ENCODE peak calls at places on chromosomes 1 and 21, in nine cellular contexts. One of them, this sample, is unnamed.

GRCh38 chr1:65069186-65069585 is 78.8 kb upstream of the AK4 start:
- DNase-seq in sigmoid colon: no peak
- DNase-seq in NCI-H82: no peak
- DNase-seq in effector memory CD8-positive, alpha-beta T cell: no peak
- DNase-seq in BJ: no peak
- DNase-seq in COR-L47: no peak
- DNase-seq in A549: no peak
- DNase-seq in ACHN: no peak
- DNase-seq in GM10248: no peak
- DNase-seq in this sample: no peak

GRCh38 chr1:81052162-81052561 is 748.6 kb upstream of the ADGRL2 start:
- DNase-seq in NCI-H82: peak
- DNase-seq in BJ: no peak
- DNase-seq in A549: no peak
- DNase-seq in COR-L47: no peak
- DNase-seq in sigmoid colon: no peak
- DNase-seq in GM10248: no peak
- DNase-seq in effector memory CD8-positive, alpha-beta T cell: no peak
- DNase-seq in ACHN: no peak
- DNase-seq in this sample: no peak

GRCh38 chr21:14594967-14595366 is 48.9 kb upstream of the SAMSN1 start:
- DNase-seq in ACHN: no peak
- DNase-seq in COR-L47: no peak
- DNase-seq in BJ: no peak
- DNase-seq in effector memory CD8-positive, alpha-beta T cell: no peak
- DNase-seq in sigmoid colon: no peak
- DNase-seq in GM10248: no peak
- DNase-seq in NCI-H82: no peak
- DNase-seq in A549: no peak
- DNase-seq in this sample: no peak

GRCh38 chr21:21002137-21002536 is 3.9 kb downstream of the NCAM2 start:
- DNase-seq in effector memory CD8-positive, alpha-beta T cell: no peak
- DNase-seq in ACHN: no peak
- DNase-seq in NCI-H82: no peak
- DNase-seq in GM10248: no peak
- DNase-seq in BJ: no peak
- DNase-seq in A549: no peak
- DNase-seq in sigmoid colon: no peak
- DNase-seq in COR-L47: no peak
- DNase-seq in this sample: no peak

GRCh38 chr1:75341537-75341936 is 207.3 kb downstream of the LHX8 start:
- DNase-seq in GM10248: no peak
- DNase-seq in BJ: no peak
- DNase-seq in A549: no peak
- DNase-seq in COR-L47: no peak
- DNase-seq in ACHN: no peak
- DNase-seq in effector memory CD8-positive, alpha-beta T cell: no peak
- DNase-seq in sigmoid colon: no peak
- DNase-seq in NCI-H82: no peak
- DNase-seq in this sample: no peak

GRCh38 chr1:204479387-204480136 is 15.0 kb downstream of the PIK3C2B start:
- DNase-seq in NCI-H82: no peak
- DNase-seq in A549: no peak
- DNase-seq in GM10248: peak
- DNase-seq in effector memory CD8-positive, alpha-beta T cell: no peak
- DNase-seq in ACHN: no peak
- DNase-seq in sigmoid colon: no peak
- DNase-seq in BJ: no peak
- DNase-seq in COR-L47: no peak
- DNase-seq in this sample: no peak

GRCh38 chr1:168170552-168171508 is 7.9 kb upstream of the TIPRL start:
- DNase-seq in GM10248: no peak
- DNase-seq in A549: no peak
- DNase-seq in effector memory CD8-positive, alpha-beta T cell: no peak
- DNase-seq in ACHN: no peak
- DNase-seq in COR-L47: no peak
- DNase-seq in NCI-H82: peak
- DNase-seq in sigmoid colon: no peak
- DNase-seq in BJ: no peak
- DNase-seq in this sample: no peak

GRCh38 chr1:60865146-60865545 is 217.2 kb upstream of the NFIA start:
- DNase-seq in ACHN: no peak
- DNase-seq in sigmoid colon: no peak
- DNase-seq in A549: no peak
- DNase-seq in NCI-H82: peak
- DNase-seq in COR-L47: no peak
- DNase-seq in effector memory CD8-positive, alpha-beta T cell: no peak
- DNase-seq in GM10248: no peak
- DNase-seq in BJ: no peak
- DNase-seq in this sample: no peak

GRCh38 chr1:7617826-7618225 is 153.3 kb upstream of the VAMP3 start:
- DNase-seq in GM10248: no peak
- DNase-seq in NCI-H82: no peak
- DNase-seq in ACHN: no peak
- DNase-seq in A549: no peak
- DNase-seq in effector memory CD8-positive, alpha-beta T cell: no peak
- DNase-seq in sigmoid colon: peak
- DNase-seq in BJ: no peak
- DNase-seq in COR-L47: no peak
- DNase-seq in this sample: no peak

GRCh38 chr1:183783896-183784637 is 20.9 kb upstream of the RGL1 start:
- DNase-seq in effector memory CD8-positive, alpha-beta T cell: no peak
- DNase-seq in BJ: no peak
- DNase-seq in ACHN: no peak
- DNase-seq in sigmoid colon: peak
- DNase-seq in GM10248: no peak
- DNase-seq in NCI-H82: peak
- DNase-seq in A549: no peak
- DNase-seq in COR-L47: no peak
- DNase-seq in this sample: peak

GRCh38 chr1:229407206-229408026 is 26.5 kb downstream of the ACTA1 start:
- DNase-seq in COR-L47: no peak
- DNase-seq in GM10248: no peak
- DNase-seq in effector memory CD8-positive, alpha-beta T cell: no peak
- DNase-seq in ACHN: no peak
- DNase-seq in NCI-H82: no peak
- DNase-seq in sigmoid colon: no peak
- DNase-seq in BJ: no peak
- DNase-seq in A549: no peak
- DNase-seq in this sample: no peak

GRCh38 chr21:31186916-31187315 is 148.6 kb upstream of the KRTAP19-8 start:
- DNase-seq in GM10248: no peak
- DNase-seq in sigmoid colon: no peak
- DNase-seq in NCI-H82: no peak
- DNase-seq in A549: no peak
- DNase-seq in COR-L47: no peak
- DNase-seq in ACHN: no peak
- DNase-seq in effector memory CD8-positive, alpha-beta T cell: no peak
- DNase-seq in BJ: no peak
- DNase-seq in this sample: no peak

GRCh38 chr1:227759345-227760300 is 24.4 kb downstream of the SNAP47 start:
- DNase-seq in BJ: peak
- DNase-seq in COR-L47: no peak
- DNase-seq in ACHN: peak
- DNase-seq in effector memory CD8-positive, alpha-beta T cell: no peak
- DNase-seq in GM10248: no peak
- DNase-seq in sigmoid colon: peak
- DNase-seq in NCI-H82: no peak
- DNase-seq in A549: no peak
- DNase-seq in this sample: peak

This sample was measured in T1000.